ENCODE peak calls at places on chromosomes 4 and X, in nine cellular contexts. O, K, B, H, W, F, D, E and N are unnamed samples.

GRCh38 chr4:52891743-52892142 is 29.6 kb downstream of the RASL11B start:
- DNase-seq in O (no peak), K (no peak), B (no peak), H (no peak), W (no peak), F (no peak), D (no peak), E (no peak), N (no peak)

GRCh38 chr4:158810487-158811215 is 41.8 kb downstream of the FNIP2 start:
- DNase-seq in O (peak), K (peak), B (peak), H (no peak), W (no peak), F (no peak), D (peak), E (no peak), N (peak)

GRCh38 chr4:126168484-126168883 is 853.7 kb downstream of the FAT4 start:
- DNase-seq in O (no peak), K (no peak), B (no peak), H (no peak), W (no peak), F (no peak), D (no peak), E (no peak), N (no peak)

GRCh38 chrX:17564689-17565409 is 172.4 kb upstream of the SCML1 start:
- DNase-seq in O (no peak), K (no peak), B (peak), H (no peak), W (no peak), F (no peak), D (no peak), E (no peak), N (no peak)

GRCh38 chr4:184014301-184014700 is 109.2 kb downstream of the STOX2 start:
- DNase-seq in O (no peak), K (no peak), B (no peak), H (no peak), W (no peak), F (no peak), D (no peak), E (no peak), N (no peak)

GRCh38 chr4:51831133-51831532 is 11.8 kb upstream of the DCUN1D4 start:
- DNase-seq in O (peak), K (no peak), B (peak), H (peak), W (peak), F (no peak), D (peak), E (peak), N (peak)

GRCh38 chrX:92213781-92214180 is 434.6 kb downstream of the PCDH11X start:
- DNase-seq in O (no peak), K (no peak), B (peak), H (no peak), W (no peak), F (no peak), D (no peak), E (no peak), N (no peak)

GRCh38 chrX:1323315-1323714 is 13.3 kb upstream of the IL3RA start:
- DNase-seq in O (no peak), K (peak), B (no peak), H (peak), W (peak), F (no peak), D (peak), E (peak), N (peak)

GRCh38 chr4:56658410-56659003 is 22.6 kb downstream of the HOPX start:
- DNase-seq in O (no peak), K (no peak), B (peak), H (no peak), W (no peak), F (no peak), D (no peak), E (no peak), N (no peak)

GRCh38 chrX:75067931-75068330 is 88.2 kb downstream of the ABCB7 start:
- DNase-seq in O (no peak), K (no peak), B (peak), H (no peak), W (no peak), F (no peak), D (no peak), E (no peak), N (no peak)

GRCh38 chrX:10175317-10175871 is 18.6 kb downstream of the CLCN4 start:
- DNase-seq in O (no peak), K (no peak), B (peak), H (no peak), W (no peak), F (no peak), D (no peak), E (no peak), N (no peak)

GRCh38 chr4:42428036-42428435 is 30.7 kb downstream of the SHISA3 start:
- DNase-seq in O (no peak), K (no peak), B (no peak), H (no peak), W (no peak), F (no peak), D (no peak), E (no peak), N (no peak)

GRCh38 chr4:14315129-14315528 is 687.2 kb upstream of the CPEB2 start:
- DNase-seq in O (no peak), K (no peak), B (no peak), H (no peak), W (no peak), F (no peak), D (no peak), E (no peak), N (no peak)